ENCODE peak calls at places on chromosome 3, in ten cellular contexts. C is pancreas, S is RWPE2, H is heart right ventricle, V is ovary, Q is osteoblast, W is cardiac muscle cell, D is neuronal stem cell, F is aorta, P is esophagus muscularis mucosa. Z is an unnamed sample.

GRCh38 chr3:161221881-161222600 is 930 bp downstream of the NMD3 start:
- DNase-seq in C (no peak), S (no peak), H (peak; percentile 17), V (no peak), Q (no peak), W (peak; percentile 46), D (no peak), F (peak; percentile 62), P (no peak), Z (no peak)

GRCh38 chr3:159902531-159903314 is 85.9 kb upstream of the IL12A start:
- DNase-seq in C (no peak), S (no peak), H (no peak), V (no peak), Q (no peak), W (no peak), D (no peak), F (no peak), P (no peak), Z (no peak)

GRCh38 chr3:157958471-157958870 is 147.7 kb downstream of the SHOX2 start:
- DNase-seq in C (no peak), S (no peak), H (no peak), V (no peak), Q (no peak), W (peak; percentile 3), D (no peak), F (no peak), P (no peak), Z (no peak)

GRCh38 chr3:144953959-144954358 is 982.3 kb downstream of the DIPK2A start:
- DNase-seq in C (no peak), S (no peak), H (no peak), V (no peak), Q (no peak), W (no peak), D (no peak), F (no peak), P (no peak), Z (no peak)

GRCh38 chr3:31135546-31135945 is 241.1 kb upstream of the GADL1 start:
- DNase-seq in C (no peak), S (no peak), H (no peak), V (no peak), Q (no peak), W (no peak), D (no peak), F (no peak), P (no peak), Z (no peak)

GRCh38 chr3:170232266-170232665 is 10.0 kb downstream of the PRKCI start:
- DNase-seq in C (no peak), S (no peak), H (no peak), V (no peak), Q (no peak), W (peak; percentile 26), D (no peak), F (no peak), P (no peak), Z (no peak)

GRCh38 chr3:27943106-27943505 is 221.0 kb upstream of the EOMES start:
- DNase-seq in C (no peak), S (no peak), H (no peak), V (no peak), Q (no peak), W (peak; percentile 36), D (no peak), F (no peak), P (no peak), Z (no peak)

GRCh38 chr3:53320697-53321096 is 26.6 kb downstream of the DCP1A start:
- DNase-seq in C (no peak), S (no peak), H (peak; percentile 48), V (no peak), Q (no peak), W (no peak), D (no peak), F (no peak), P (no peak), Z (no peak)

DNA sequence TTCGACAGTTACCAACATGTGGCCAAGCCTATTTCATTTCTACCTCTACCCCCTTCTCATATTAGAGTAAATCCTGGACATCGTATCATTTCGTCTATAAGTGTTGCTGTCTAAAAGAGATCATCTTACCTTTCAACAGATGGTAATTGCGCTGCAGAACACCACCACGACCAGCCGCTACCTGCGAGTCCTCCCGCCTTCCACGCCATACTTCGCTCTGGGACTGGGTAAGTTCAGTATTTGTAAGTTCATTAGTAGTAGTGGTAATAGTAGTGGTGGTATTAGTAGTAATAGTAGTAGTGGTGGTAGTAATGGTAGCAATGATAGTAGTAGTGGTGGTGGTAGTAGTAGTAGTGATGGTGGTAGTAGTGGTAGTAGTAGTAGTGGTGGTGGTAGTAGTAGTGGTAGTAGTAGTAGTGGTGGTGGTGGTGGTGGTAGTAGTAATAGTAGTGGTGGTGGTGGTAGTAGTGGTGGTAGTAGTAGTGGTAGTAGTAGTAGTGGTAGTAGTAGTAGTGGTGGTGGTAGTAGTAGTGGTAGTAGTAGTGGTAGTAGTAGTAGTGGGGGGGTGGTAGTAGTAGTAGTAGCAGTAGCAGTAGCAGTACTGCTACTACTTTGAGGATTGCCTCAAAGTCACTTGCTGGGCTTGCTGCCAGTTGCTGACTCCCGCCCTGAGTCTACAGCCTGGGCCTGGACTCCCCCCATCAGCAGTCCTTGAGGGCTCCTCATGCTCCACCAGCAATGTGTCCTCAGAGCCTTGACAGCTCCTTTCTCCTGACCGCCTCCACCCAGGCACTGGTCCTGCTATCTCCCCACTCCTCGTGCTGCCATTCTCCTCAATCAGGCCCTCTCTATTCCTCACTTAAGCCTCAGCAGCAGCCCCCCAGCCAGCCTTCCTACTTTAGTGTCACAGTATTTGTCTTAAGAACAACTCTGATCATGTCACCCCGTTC is 45.3 kb downstream of the DLEC1 start:
- DNase-seq in C (no peak), S (no peak), H (no peak), V (no peak), Q (peak; percentile 62), W (peak; percentile 69), D (no peak), F (no peak), P (no peak), Z (peak; percentile 48)
- H3K9me3 ChIP-seq in C (no peaks in the 10 kb centered on the region), S (no peaks in the 10 kb centered on the region), H (no peaks in the 10 kb centered on the region), V (no peaks in the 10 kb centered on the region), Q (peaks cover 5% of the 10 kb centered on the region), W (no peaks in the 10 kb centered on the region), D (peaks cover 6% of the 10 kb centered on the region), F (no peaks in the 10 kb centered on the region), P (no peaks in the 10 kb centered on the region), Z (peaks cover 5% of the 10 kb centered on the region)

GRCh38 chr3:149086232-149086988 is at the start of gene HLTF:
- DNase-seq in C (peak; percentile 94), S (peak; percentile 92), H (peak; percentile 98), V (peak; percentile 94), Q (peak; percentile 97), W (peak; percentile 99), D (peak; percentile 92), F (peak; percentile 97), P (peak; percentile 97), Z (peak; percentile 92)

GRCh38 chr3:149089395-149089794 is 3.1 kb upstream of the HLTF start:
- DNase-seq in C (no peak), S (no peak), H (no peak), V (no peak), Q (no peak), W (no peak), D (no peak), F (no peak), P (no peak), Z (no peak)

GRCh38 chr3:149085828-149086231 is 503 bp downstream of the HLTF start:
- DNase-seq in C (no peak), S (no peak), H (peak; percentile 8), V (no peak), Q (peak; percentile 76), W (peak; percentile 40), D (no peak), F (no peak), P (no peak), Z (peak; percentile 19)

GRCh38 chr3:149090907-149091306 is 4.6 kb upstream of the HLTF start:
- DNase-seq in C (no peak), S (no peak), H (no peak), V (no peak), Q (no peak), W (no peak), D (no peak), F (no peak), P (no peak), Z (no peak)

DNA sequence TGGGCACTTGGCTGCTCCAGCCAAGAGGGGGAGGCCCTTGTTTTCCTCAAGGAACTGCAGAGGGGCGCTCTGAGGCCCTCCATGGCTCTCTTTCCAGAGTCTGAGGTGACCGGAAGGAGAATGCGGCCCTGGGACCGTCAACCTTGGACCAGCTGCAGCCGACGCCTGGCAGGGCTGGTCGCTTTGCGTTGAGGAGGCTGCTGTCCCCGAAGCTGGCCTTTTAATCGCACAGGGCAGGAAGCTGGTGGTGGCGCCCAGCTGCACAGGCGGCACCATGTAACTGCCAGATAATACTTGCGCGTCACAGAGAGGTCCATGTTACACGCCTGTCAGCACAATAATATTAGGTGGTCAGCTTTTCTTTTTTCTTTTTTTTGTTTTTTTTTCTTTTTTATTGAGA is 875 bp upstream of the HLTF start:
- DNase-seq in C (no peak), S (no peak), H (no peak), V (no peak), Q (no peak), W (no peak), D (no peak), F (no peak), P (no peak), Z (no peak)
- H3K4me3 ChIP-seq in C (no peak overlapping the region), S (no peak overlapping the region), H (no peak overlapping the region), V (no peak overlapping the region), Q (no peak overlapping the region), W (no peak overlapping the region), D (no peak overlapping the region), F (no peak overlapping the region), P (no peak overlapping the region), Z (peak overlapping the region; percentile 94)

GRCh38 chr3:172905480-172905850 is 154.9 kb downstream of the ECT2 start:
- DNase-seq in C (no peak), S (no peak), H (no peak), V (no peak), Q (no peak), W (peak; percentile 41), D (no peak), F (no peak), P (no peak), Z (no peak)

GRCh38 chr3:172911142-172911541 is 160.6 kb downstream of the ECT2 start:
- DNase-seq in C (no peak), S (no peak), H (no peak), V (no peak), Q (no peak), W (no peak), D (no peak), F (no peak), P (no peak), Z (no peak)

GRCh38 chr3:172904817-172905479 is 154.4 kb downstream of the ECT2 start:
- DNase-seq in C (no peak), S (no peak), H (no peak), V (no peak), Q (no peak), W (no peak), D (no peak), F (no peak), P (no peak), Z (no peak)

GRCh38 chr3:172903642-172904041 is 153.1 kb downstream of the ECT2 start:
- DNase-seq in C (no peak), S (no peak), H (no peak), V (no peak), Q (no peak), W (no peak), D (no peak), F (no peak), P (no peak), Z (no peak)

DNA sequence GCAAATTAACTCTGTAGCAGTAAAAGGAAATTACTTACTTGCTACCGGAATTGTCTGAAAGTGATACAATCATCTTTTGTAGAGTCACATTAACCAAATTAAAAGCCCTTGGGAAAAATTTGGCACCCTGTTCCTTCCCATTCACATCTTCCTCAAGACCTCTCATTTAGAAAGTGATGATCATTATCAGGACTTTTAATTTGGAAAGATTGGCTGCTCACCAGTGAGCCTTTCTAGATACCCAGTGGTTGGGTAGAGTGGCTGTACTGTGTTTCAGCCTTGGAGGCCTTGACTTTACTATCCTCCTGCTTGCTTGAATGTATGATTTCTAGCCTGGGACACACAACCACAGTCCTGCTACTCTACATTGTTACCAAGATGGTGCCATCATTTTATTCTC is 158.3 kb downstream of the ECT2 start:
- DNase-seq in C (no peak), S (no peak), H (no peak), V (no peak), Q (no peak), W (no peak), D (no peak), F (no peak), P (no peak), Z (no peak)
- H3K27me3 ChIP-seq in C (no peaks in the 10 kb centered on the region), S (peaks cover 16% of the 10 kb centered on the region), H (no peaks in the 10 kb centered on the region), V (no peaks in the 10 kb centered on the region), Q (no peaks in the 10 kb centered on the region), W (no peaks in the 10 kb centered on the region), D (no peaks in the 10 kb centered on the region), F (no peaks in the 10 kb centered on the region), P (no peaks in the 10 kb centered on the region), Z (no peaks in the 10 kb centered on the region)

GRCh38 chr3:44729384-44729910 is at the start of gene ZNF501:
- DNase-seq in C (peak; percentile 98), S (peak; percentile 92), H (peak; percentile 96), V (peak; percentile 88), Q (peak; percentile 93), W (peak; percentile 97), D (peak; percentile 72), F (peak; percentile 98), P (peak; percentile 98), Z (peak; percentile 64)
- H3K9me3 ChIP-seq in C (no peaks in the 10 kb centered on the region), S (peaks cover 31% of the 10 kb centered on the region), H (peaks cover 10% of the 10 kb centered on the region), V (peaks cover 9% of the 10 kb centered on the region), Q (peaks cover 35% of the 10 kb centered on the region), W (no peaks in the 10 kb centered on the region), D (peaks cover 92% of the 10 kb centered on the region), F (peaks cover 12% of the 10 kb centered on the region), P (peaks cover 7% of the 10 kb centered on the region), Z (peaks cover 25% of the 10 kb centered on the region)

Z was measured in CD8-positive, alpha-beta T cell.